ENCODE peak calls at places on chromosomes 7 and 10, in seven cellular contexts. One of them, this sample, is unnamed.

GRCh38 chr10:32349968-32350738 is 3.2 kb upstream of the EPC1 start:
- DNase-seq in psoas muscle: no peak
- DNase-seq in body of pancreas: no peak
- DNase-seq in fibroblast of pulmonary artery: no peak
- DNase-seq in RWPE1: no peak
- DNase-seq in A673: no peak
- DNase-seq in kidney: no peak
- DNase-seq in this sample: no peak

GRCh38 chr7:69739906-69740545 is 141.8 kb downstream of the AUTS2 start:
- DNase-seq in psoas muscle: peak
- DNase-seq in fibroblast of pulmonary artery: peak
- DNase-seq in A673: peak
- DNase-seq in RWPE1: no peak
- DNase-seq in body of pancreas: no peak
- DNase-seq in kidney: no peak
- DNase-seq in this sample: no peak

GRCh38 chr10:56823849-56824248 is 462.8 kb upstream of the ZWINT start:
- DNase-seq in fibroblast of pulmonary artery: no peak
- DNase-seq in A673: no peak
- DNase-seq in kidney: no peak
- DNase-seq in psoas muscle: no peak
- DNase-seq in body of pancreas: no peak
- DNase-seq in RWPE1: peak
- DNase-seq in this sample: no peak

GRCh38 chr7:31114593-31115343 is 62.7 kb downstream of the ADCYAP1R1 start:
- DNase-seq in A673: peak
- DNase-seq in body of pancreas: no peak
- DNase-seq in RWPE1: peak
- DNase-seq in psoas muscle: no peak
- DNase-seq in fibroblast of pulmonary artery: peak
- DNase-seq in kidney: no peak
- DNase-seq in this sample: peak

GRCh38 chr7:148590533-148590932 is at the start of gene C7orf33:
- DNase-seq in A673: no peak
- DNase-seq in fibroblast of pulmonary artery: no peak
- DNase-seq in RWPE1: no peak
- DNase-seq in body of pancreas: no peak
- DNase-seq in kidney: no peak
- DNase-seq in psoas muscle: no peak
- DNase-seq in this sample: no peak

GRCh38 chr7:157302314-157302711 is 34.5 kb upstream of the DNAJB6 start:
- DNase-seq in fibroblast of pulmonary artery: no peak
- DNase-seq in psoas muscle: peak
- DNase-seq in kidney: peak
- DNase-seq in RWPE1: no peak
- DNase-seq in A673: peak
- DNase-seq in body of pancreas: no peak
- DNase-seq in this sample: no peak

GRCh38 chr7:101782476-101782875 is 35.0 kb upstream of the CUX1 start:
- DNase-seq in psoas muscle: no peak
- DNase-seq in A673: no peak
- DNase-seq in fibroblast of pulmonary artery: no peak
- DNase-seq in RWPE1: no peak
- DNase-seq in kidney: peak
- DNase-seq in body of pancreas: no peak
- DNase-seq in this sample: no peak

GRCh38 chr10:22634606-22635467 is 79.5 kb downstream of the PIP4K2A start:
- DNase-seq in fibroblast of pulmonary artery: no peak
- DNase-seq in kidney: no peak
- DNase-seq in A673: no peak
- DNase-seq in RWPE1: no peak
- DNase-seq in body of pancreas: no peak
- DNase-seq in psoas muscle: no peak
- DNase-seq in this sample: no peak

GRCh38 chr7:157609516-157609915 is 272.7 kb downstream of the DNAJB6 start:
- DNase-seq in RWPE1: no peak
- DNase-seq in kidney: no peak
- DNase-seq in psoas muscle: no peak
- DNase-seq in body of pancreas: no peak
- DNase-seq in fibroblast of pulmonary artery: no peak
- DNase-seq in A673: no peak
- DNase-seq in this sample: no peak

GRCh38 chr10:83633547-83633946 is 505.8 kb upstream of the GHITM start:
- DNase-seq in psoas muscle: no peak
- DNase-seq in A673: no peak
- DNase-seq in RWPE1: no peak
- DNase-seq in body of pancreas: no peak
- DNase-seq in kidney: no peak
- DNase-seq in fibroblast of pulmonary artery: no peak
- DNase-seq in this sample: no peak
- TF ChIP-seq CTCF in psoas muscle: no peak
- TF ChIP-seq CTCF in A673: no peak
- TF ChIP-seq CTCF in RWPE1: no peak
- TF ChIP-seq CTCF in body of pancreas: no peak
- TF ChIP-seq CTCF in kidney: no peak
- TF ChIP-seq CTCF in fibroblast of pulmonary artery: no peak
- TF ChIP-seq CTCF in this sample: no peak

GRCh38 chr7:111329367-111330234 is 232.7 kb downstream of the IMMP2L start:
- DNase-seq in body of pancreas: no peak
- DNase-seq in RWPE1: peak
- DNase-seq in A673: peak
- DNase-seq in fibroblast of pulmonary artery: peak
- DNase-seq in kidney: no peak
- DNase-seq in psoas muscle: no peak
- DNase-seq in this sample: no peak
- TF ChIP-seq CTCF in body of pancreas: no peak
- TF ChIP-seq CTCF in RWPE1: peak
- TF ChIP-seq CTCF in A673: peak
- TF ChIP-seq CTCF in fibroblast of pulmonary artery: peak
- TF ChIP-seq CTCF in kidney: no peak
- TF ChIP-seq CTCF in psoas muscle: no peak
- TF ChIP-seq CTCF in this sample: no peak

GRCh38 chr10:98676895-98677294 is 230.2 kb upstream of the HPS1 start:
- DNase-seq in fibroblast of pulmonary artery: no peak
- DNase-seq in RWPE1: no peak
- DNase-seq in body of pancreas: no peak
- DNase-seq in kidney: no peak
- DNase-seq in A673: peak
- DNase-seq in psoas muscle: no peak
- DNase-seq in this sample: no peak
- TF ChIP-seq CTCF in fibroblast of pulmonary artery: no peak
- TF ChIP-seq CTCF in RWPE1: no peak
- TF ChIP-seq CTCF in body of pancreas: no peak
- TF ChIP-seq CTCF in kidney: no peak
- TF ChIP-seq CTCF in A673: no peak
- TF ChIP-seq CTCF in psoas muscle: no peak
- TF ChIP-seq CTCF in this sample: no peak

GRCh38 chr10:21506351-21506750 is 19.1 kb downstream of the SKIDA1 start:
- DNase-seq in A673: no peak
- DNase-seq in body of pancreas: no peak
- DNase-seq in fibroblast of pulmonary artery: no peak
- DNase-seq in RWPE1: no peak
- DNase-seq in psoas muscle: no peak
- DNase-seq in kidney: no peak
- DNase-seq in this sample: no peak

GRCh38 chr10:21508987-21509334 is 16.5 kb downstream of the SKIDA1 start:
- DNase-seq in body of pancreas: no peak
- DNase-seq in psoas muscle: no peak
- DNase-seq in A673: no peak
- DNase-seq in kidney: no peak
- DNase-seq in fibroblast of pulmonary artery: no peak
- DNase-seq in RWPE1: no peak
- DNase-seq in this sample: no peak

GRCh38 chr10:21503580-21503979 is 21.9 kb downstream of the SKIDA1 start:
- DNase-seq in kidney: no peak
- DNase-seq in RWPE1: no peak
- DNase-seq in fibroblast of pulmonary artery: no peak
- DNase-seq in psoas muscle: no peak
- DNase-seq in body of pancreas: no peak
- DNase-seq in A673: no peak
- DNase-seq in this sample: no peak

GRCh38 chr10:21507066-21507669 is 18.3 kb downstream of the SKIDA1 start:
- DNase-seq in psoas muscle: no peak
- DNase-seq in RWPE1: no peak
- DNase-seq in body of pancreas: no peak
- DNase-seq in fibroblast of pulmonary artery: no peak
- DNase-seq in A673: no peak
- DNase-seq in kidney: no peak
- DNase-seq in this sample: no peak

GRCh38 chr10:21505711-21506278 is 19.7 kb downstream of the SKIDA1 start:
- DNase-seq in kidney: no peak
- DNase-seq in body of pancreas: no peak
- DNase-seq in RWPE1: no peak
- DNase-seq in fibroblast of pulmonary artery: no peak
- DNase-seq in A673: no peak
- DNase-seq in psoas muscle: no peak
- DNase-seq in this sample: no peak
- TF ChIP-seq CTCF in kidney: no peak
- TF ChIP-seq CTCF in body of pancreas: no peak
- TF ChIP-seq CTCF in RWPE1: no peak
- TF ChIP-seq CTCF in fibroblast of pulmonary artery: no peak
- TF ChIP-seq CTCF in A673: no peak
- TF ChIP-seq CTCF in psoas muscle: no peak
- TF ChIP-seq CTCF in this sample: no peak

This sample was measured in mesothelial cell of epicardium.